ENCODE peak calls at places on chromosomes 4 and X, in four cellular contexts. H, Q, B and M are unnamed samples.
A peak's percentile ranks its signal among the peaks of the same experiment; 100 is the strongest.

GRCh38 chr4:1026115-1026514 is 14.7 kb downstream of the FGFRL1 start:
- DNase-seq in Q (no peak), B (peak; percentile 28), H (peak; percentile 92), M (no peak)

GRCh38 chrX:129013574-129013973 is 509.7 kb downstream of the SMARCA1 start:
- DNase-seq in Q (no peak), H (no peak), B (no peak), M (no peak)

GRCh38 chr4:33425916-33426315 is 2705.7 kb downstream of the PCDH7 start:
- DNase-seq in Q (no peak), B (no peak), H (no peak), M (no peak)

GRCh38 chr4:18698119-18698883 is 676.7 kb upstream of the LCORL start:
- DNase-seq in B (no peak), H (no peak), Q (no peak), M (no peak)

GRCh38 chr4:157172011-157172410 is 48.5 kb upstream of the GRIA2 start:
- DNase-seq in Q (no peak), H (no peak), B (no peak), M (no peak)

GRCh38 chr4:44194365-44194764 is 254.2 kb downstream of the KCTD8 start:
- DNase-seq in H (no peak), Q (no peak), B (no peak), M (no peak)

GRCh38 chr4:683982-684571 is 4.9 kb downstream of the SLC49A3 start:
- DNase-seq in B (no peak), H (peak; percentile 75), Q (no peak), M (no peak)

GRCh38 chrX:104136241-104137019 is 20.4 kb downstream of the SLC25A53 start:
- DNase-seq in Q (peak; percentile 90), H (peak; percentile 52), B (peak; percentile 65), M (peak; percentile 37)

GRCh38 chrX:153775293-153775595 is 5.6 kb upstream of the SRPK3 start:
- DNase-seq in H (no peak), Q (no peak), B (no peak), M (no peak)

GRCh38 chr4:112546476-112546875 is 30.5 kb upstream of the NEUROG2 start:
- DNase-seq in H (no peak), B (no peak), Q (no peak), M (no peak)

GRCh38 chr4:94472056-94472826 is 20.5 kb downstream of the PDLIM5 start:
- DNase-seq in H (no peak), Q (no peak), B (peak; percentile 43), M (no peak)